ENCODE peak calls at places on chromosomes 5 and 9, in four cellular contexts. E is K562, F is HepG2, G is Panc1. U is an unnamed sample.

GRCh38 chr5:95808686-95809413 is 13.7 kb downstream of the GLRX start:
- DNase-seq in E (no peak), F (no peak), G (no peak), U (no peak)

GRCh38 chr9:125784286-125785049 is 37.3 kb downstream of the PBX3 start:
- DNase-seq in E (no peak), G (no peak), F (no peak), U (no peak)

GRCh38 chr9:120924698-120925534 is 1.7 kb downstream of the TRAF1 start:
- DNase-seq in G (no peak), E (no peak), F (no peak), U (no peak)

GRCh38 chr5:94545870-94546625 is 72.4 kb downstream of the KIAA0825 start:
- DNase-seq in F (no peak), G (no peak), E (no peak), U (no peak)

GRCh38 chr9:18848657-18849056 is 184.4 kb downstream of the SAXO1 start:
- DNase-seq in G (no peak), E (no peak), F (no peak), U (no peak)

GRCh38 chr9:70229579-70229978 is 29.2 kb upstream of the SMC5 start:
- DNase-seq in G (no peak), E (no peak), F (no peak), U (peak)

GRCh38 chr9:91089405-91090131 is 272.1 kb downstream of the AUH start:
- DNase-seq in G (peak), F (peak), E (no peak), U (no peak)

GRCh38 chr9:94875300-94876063 is 149.0 kb downstream of the AOPEP start:
- DNase-seq in F (no peak), G (no peak), E (no peak), U (no peak)

GRCh38 chr5:18546570-18546969 is 912.3 kb downstream of the TAF11L14 start:
- DNase-seq in E (no peak), G (no peak), F (no peak), U (no peak)

DNA sequence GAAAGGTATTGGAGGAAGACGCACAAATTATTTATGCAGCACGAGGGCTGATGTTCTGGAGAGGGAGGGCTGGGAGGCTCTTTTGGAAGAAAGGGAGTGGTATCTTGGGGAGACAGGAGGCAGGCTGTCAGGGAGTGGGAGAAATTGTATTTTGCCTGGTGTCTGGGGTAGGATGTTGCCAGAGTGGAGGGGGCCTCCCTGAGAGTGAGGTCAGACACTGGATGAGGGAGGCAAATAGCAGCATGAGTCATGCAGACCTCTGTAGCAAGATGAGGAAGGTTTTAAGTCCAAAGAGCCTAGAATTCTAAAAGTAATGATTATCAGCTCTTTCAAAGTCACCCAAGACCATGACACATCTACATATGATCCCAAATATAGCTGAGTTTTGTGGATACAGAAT is 158.0 kb downstream of the DMRT2 start:
- DNase-seq in G (no peak), E (no peak), F (no peak), U (no peak)
- TF ChIP-seq TCF7L2 in G (no peak), E (no peak), F (no peak), U (no peak)

GRCh38 chr5:68656936-68657857 is 436.6 kb upstream of the SLC30A5 start:
- DNase-seq in F (no peak), G (no peak), E (no peak), U (no peak)
- TF ChIP-seq TCF7L2 in F (no peak), G (no peak), E (no peak), U (no peak)

DNA sequence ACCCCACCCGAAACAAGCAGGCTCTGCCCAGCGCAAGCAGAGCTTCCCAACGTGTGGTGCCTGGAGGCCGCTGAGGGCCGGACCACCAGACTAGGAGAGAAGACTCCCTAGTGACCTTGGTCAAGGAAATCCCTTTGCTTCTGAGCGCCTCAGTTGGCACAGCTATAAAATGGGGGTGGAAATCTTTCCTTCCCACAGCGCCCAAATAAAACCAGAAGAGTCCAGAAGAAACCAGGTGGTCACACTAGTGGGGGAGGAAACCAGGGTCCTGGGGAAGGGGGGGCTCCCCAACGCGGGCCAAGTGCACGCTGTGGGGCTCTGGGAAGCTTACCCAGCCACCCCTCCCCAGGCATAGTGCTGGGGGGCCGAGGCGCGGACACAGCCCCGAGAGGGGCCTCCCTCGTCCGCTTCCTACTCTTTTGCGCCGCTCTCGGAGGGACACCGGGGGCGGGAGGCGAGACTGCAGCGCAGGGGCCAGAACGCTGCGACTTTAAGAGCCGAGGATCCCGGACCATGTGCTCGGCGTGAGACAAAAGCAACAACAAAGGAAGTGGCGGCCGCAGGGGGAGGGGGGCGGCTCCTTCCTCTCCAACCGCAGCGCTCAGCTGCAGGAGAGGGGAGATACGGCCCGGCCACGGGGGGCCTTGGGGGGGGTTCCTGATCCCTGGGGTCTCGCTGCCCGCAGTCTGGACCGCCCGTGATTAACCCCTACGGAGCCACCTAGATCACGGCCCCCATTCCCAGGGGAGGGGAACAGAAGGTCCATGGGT is 885 bp downstream of the RNF44 start:
- DNase-seq in E (peak), G (no peak), F (peak), U (no peak)
- TF ChIP-seq TCF7L2 in E (no peak), G (peak), F (no peak), U (peak)

DNA sequence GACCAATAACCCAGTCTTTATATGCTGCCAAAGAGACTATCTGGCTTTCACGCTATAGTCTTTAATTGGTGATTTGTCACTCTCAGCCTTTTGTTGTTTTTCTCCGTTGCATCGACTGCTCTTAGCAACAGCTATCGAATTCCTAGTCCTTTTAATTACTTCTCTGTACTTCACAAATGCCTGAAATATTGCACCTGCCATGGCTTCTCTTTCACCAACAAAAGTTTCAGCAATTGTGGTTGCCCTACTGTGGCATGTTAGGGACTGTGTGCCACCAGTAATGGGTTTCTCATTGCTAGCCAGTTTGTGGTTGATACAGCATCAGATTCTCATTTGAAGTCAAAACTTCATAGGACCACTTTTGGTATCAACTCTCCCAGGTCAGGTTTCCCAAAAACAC is 99.0 kb downstream of the WDR70 start:
- DNase-seq in F (no peak), G (no peak), E (no peak), U (no peak)
- TF ChIP-seq TCF7L2 in F (no peak), G (no peak), E (no peak), U (no peak)

DNA sequence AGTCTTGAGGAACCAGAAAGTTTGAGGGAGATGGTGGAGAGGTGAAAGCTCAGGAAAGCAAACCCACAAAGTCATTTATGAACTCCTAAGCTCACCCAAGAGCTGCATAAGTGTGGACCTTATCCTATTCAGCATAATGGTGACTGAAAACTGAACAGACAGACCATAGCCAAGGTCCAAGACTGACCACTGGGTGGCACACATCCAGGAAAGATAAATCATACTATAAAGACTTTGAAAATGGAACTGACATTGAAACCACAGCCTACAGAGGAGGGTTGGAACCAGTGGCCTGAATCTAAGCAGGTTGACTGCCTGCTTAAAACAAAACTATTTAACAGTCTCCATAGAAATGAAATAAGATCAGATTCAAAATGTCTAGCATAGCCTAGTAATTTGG is 121.1 kb upstream of the RGS7BP start:
- DNase-seq in F (peak), G (no peak), E (no peak), U (peak)
- TF ChIP-seq TCF7L2 in F (no peak), G (no peak), E (no peak), U (no peak)

GRCh38 chr5:145236127-145236526 is 599.0 kb downstream of the PRELID2 start:
- DNase-seq in E (no peak), G (no peak), F (no peak), U (no peak)

GRCh38 chr5:145237843-145238242 is 597.3 kb downstream of the PRELID2 start:
- DNase-seq in G (peak), E (peak), F (peak), U (peak)

GRCh38 chr5:145233461-145233860 is 601.7 kb downstream of the PRELID2 start:
- DNase-seq in F (no peak), E (no peak), G (no peak), U (no peak)

GRCh38 chr5:145236966-145237365 is 598.2 kb downstream of the PRELID2 start:
- DNase-seq in G (no peak), F (no peak), E (no peak), U (no peak)
- TF ChIP-seq TCF7L2 in G (no peak), F (no peak), E (no peak), U (no peak)

GRCh38 chr5:149636861-149637246 is 55.6 kb downstream of the ARHGEF37 start:
- DNase-seq in E (peak), F (peak), G (peak), U (peak)
- TF ChIP-seq TCF7L2 in E (no peak), F (no peak), G (no peak), U (no peak)

GRCh38 chr5:133611357-133612020 is 852 bp downstream of the FSTL4 start:
- DNase-seq in F (no peak), G (no peak), E (no peak), U (no peak)

GRCh38 chr5:133613184-133613583 is 843 bp upstream of the FSTL4 start:
- DNase-seq in F (no peak), G (no peak), E (no peak), U (no peak)

GRCh38 chr5:133613743-133614142 is 1.4 kb upstream of the FSTL4 start:
- DNase-seq in G (no peak), F (no peak), E (no peak), U (no peak)

GRCh38 chr5:133612021-133612860 is at the start of gene FSTL4:
- DNase-seq in E (no peak), F (no peak), G (no peak), U (no peak)

DNA sequence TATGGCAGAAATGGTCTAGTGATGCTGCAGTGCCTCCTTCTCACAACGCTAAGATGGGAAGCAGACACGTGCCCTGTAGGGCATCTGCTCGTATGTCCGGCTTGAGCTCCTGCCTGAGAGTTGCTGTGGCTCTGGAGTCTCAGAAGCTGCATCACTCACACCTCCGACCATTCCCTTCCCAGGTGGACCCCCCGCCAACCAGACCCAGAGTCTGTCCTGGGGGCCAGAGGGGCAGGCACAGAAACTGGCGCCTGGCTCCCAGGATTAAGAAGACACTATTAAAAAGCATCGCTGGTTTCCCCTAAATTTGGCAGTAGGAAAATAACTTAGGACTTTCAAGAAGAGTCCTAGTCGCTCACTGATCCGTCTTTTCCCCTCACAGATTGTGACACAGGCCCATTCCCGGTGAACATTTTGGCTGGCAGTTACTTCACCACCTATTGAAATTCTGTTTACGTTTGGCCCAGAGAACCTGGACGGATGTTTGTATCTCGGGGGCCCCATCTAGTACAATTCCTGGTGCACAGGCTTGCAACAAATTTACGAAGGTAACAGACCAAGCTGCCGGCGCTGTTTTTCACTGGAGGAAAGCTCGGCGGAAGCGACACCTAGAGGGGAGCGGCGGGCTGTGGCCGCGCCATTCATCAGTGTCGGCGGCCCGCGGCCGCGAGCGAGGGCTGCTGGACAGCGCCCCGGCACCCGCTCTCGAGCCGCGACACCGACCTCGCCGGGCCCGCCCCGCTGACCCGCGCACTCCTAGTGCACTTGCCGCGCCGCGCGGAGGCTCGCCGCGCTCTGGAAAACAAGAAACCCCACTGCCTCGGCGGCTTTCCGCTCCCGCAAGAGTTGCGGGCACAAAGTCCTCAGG is 1.6 kb downstream of the FSTL4 start:
- DNase-seq in F (peak), E (peak), G (no peak), U (no peak)
- TF ChIP-seq TCF7L2 in F (no peak), E (no peak), G (no peak), U (no peak)

GRCh38 chr5:44048268-44048984 is 340.8 kb downstream of the FGF10 start:
- DNase-seq in G (no peak), E (no peak), F (no peak), U (no peak)
- TF ChIP-seq TCF7L2 in G (no peak), E (no peak), F (no peak), U (no peak)

DNA sequence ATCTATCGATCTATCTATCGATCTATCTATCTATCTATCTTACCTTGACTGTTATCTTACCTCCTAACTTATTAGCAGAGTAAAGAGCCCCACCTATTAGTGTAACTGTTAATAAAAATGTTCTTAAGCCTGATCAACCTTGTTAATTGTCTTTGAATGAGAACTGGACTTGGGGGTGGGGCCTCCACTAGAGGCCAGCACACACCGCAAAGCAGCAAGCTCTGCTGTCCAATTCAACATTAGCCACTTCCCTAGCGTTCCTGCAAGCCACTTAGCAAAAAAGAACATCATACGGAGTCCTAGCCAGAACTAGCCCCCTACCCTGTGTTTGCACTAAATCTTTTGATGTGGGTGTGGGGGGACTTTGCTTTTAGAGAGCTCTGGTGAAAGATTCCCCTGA is 515.8 kb downstream of the KDM4C start:
- DNase-seq in G (no peak), E (peak), F (no peak), U (no peak)
- TF ChIP-seq TCF7L2 in G (no peak), E (no peak), F (no peak), U (no peak)